ENCODE peak calls at places on chromosomes 4 and X, in five cellular contexts. H is body of pancreas, L is fibroblast of lung, Y is epithelial cell of esophagus, R is upper lobe of right lung. B is an unnamed sample.
A peak's percentile ranks its signal among the peaks of the same experiment; 100 is the strongest.

GRCh38 chr4:169439244-169439643 is 168.5 kb upstream of the SH3RF1 start:
- DNase-seq in L (peak; percentile 25), Y (no peak), R (no peak), H (no peak), B (peak; percentile 52)

GRCh38 chr4:6472387-6473263 is at the start of gene PPP2R2C:
- DNase-seq in L (no peak), R (peak; percentile 34), Y (no peak), H (no peak), B (no peak)

GRCh38 chrX:8728932-8729331 is 3.0 kb downstream of the ANOS1 start:
- DNase-seq in Y (no peak), H (no peak), R (peak; percentile 66), L (no peak), B (no peak)

GRCh38 chr4:164768516-164768915 is 14.6 kb downstream of the SMIM31 start:
- DNase-seq in L (no peak), R (no peak), Y (peak; percentile 2), H (no peak), B (peak; percentile 2)

GRCh38 chr4:83858121-83858520 is 322.2 kb downstream of the GPAT3 start:
- DNase-seq in H (no peak), Y (no peak), L (no peak), R (no peak), B (no peak)

GRCh38 chrX:39453847-39454645 is 643.7 kb downstream of the BCOR start:
- DNase-seq in H (no peak), R (no peak), Y (no peak), L (no peak), B (no peak)

GRCh38 chrX:48715066-48715465 is 18.5 kb downstream of the SUV39H1 start:
- DNase-seq in R (no peak), Y (peak; percentile 25), L (peak; percentile 25), H (no peak), B (peak; percentile 57)

GRCh38 chr4:95165926-95166524 is 382.7 kb downstream of the UNC5C start:
- DNase-seq in Y (peak; percentile 78), H (peak; percentile 18), R (no peak), L (peak; percentile 68), B (peak; percentile 75)

GRCh38 chrX:111348363-111348927 is 63.5 kb downstream of the DCX start:
- DNase-seq in R (no peak), L (no peak), H (no peak), Y (no peak), B (no peak)

GRCh38 chr4:83585982-83586508 is 50.1 kb downstream of the GPAT3 start:
- DNase-seq in H (no peak), Y (no peak), R (no peak), L (no peak), B (no peak)

GRCh38 chr4:137307806-137308205 is 224.5 kb downstream of the PCDH18 start:
- DNase-seq in Y (peak; percentile 1), L (peak; percentile 84), R (no peak), H (no peak), B (peak; percentile 58)

GRCh38 chr4:88744609-88745008 is 47.0 kb upstream of the NAP1L5 start:
- DNase-seq in Y (no peak), L (no peak), H (no peak), R (no peak), B (no peak)

GRCh38 chr4:17030543-17030942 is 132.1 kb upstream of the LDB2 start:
- DNase-seq in R (no peak), H (no peak), Y (peak; percentile 92), L (peak; percentile 97), B (peak; percentile 74)

GRCh38 chr4:86296865-86297264 is 63.0 kb downstream of the MAPK10 start:
- DNase-seq in H (no peak), Y (no peak), L (no peak), R (no peak), B (no peak)

GRCh38 chr4:48369771-48370170 is 28.4 kb downstream of the SLAIN2 start:
- DNase-seq in H (no peak), L (no peak), Y (no peak), R (no peak), B (no peak)

GRCh38 chr4:42306221-42307109 is 90.8 kb upstream of the SHISA3 start:
- DNase-seq in L (no peak), H (no peak), Y (no peak), R (no peak), B (no peak)

GRCh38 chr4:169267070-169267469 is 3.7 kb downstream of the SH3RF1 start:
- DNase-seq in R (no peak), Y (no peak), H (no peak), L (no peak), B (no peak)

GRCh38 chr4:101682946-101683345 is 107.6 kb upstream of the BANK1 start:
- DNase-seq in Y (no peak), R (no peak), L (no peak), H (no peak), B (no peak)

GRCh38 chrX:136395271-136395670 is 92.5 kb upstream of the BRS3 start:
- DNase-seq in L (no peak), R (no peak), Y (peak; percentile 76), H (no peak), B (peak; percentile 6)

GRCh38 chrX:468979-469378 is 82.3 kb upstream of the PPP2R3B start:
- DNase-seq in Y (no peak), R (no peak), H (no peak), L (no peak), B (no peak)

GRCh38 chrX:153871946-153872878 is 13.8 kb downstream of the L1CAM start:
- DNase-seq in Y (no peak), L (no peak), H (no peak), R (no peak), B (no peak)

GRCh38 chr4:7590205-7590604 is 155.5 kb upstream of the PSAPL1 start:
- DNase-seq in Y (no peak), R (no peak), L (peak; percentile 61), H (no peak), B (no peak)

GRCh38 chr4:118290951-118291350 is 61.9 kb downstream of the PRSS12 start:
- DNase-seq in H (no peak), R (no peak), Y (no peak), L (peak; percentile 25), B (no peak)

GRCh38 chrX:115134366-115134765 is 54.8 kb upstream of the RBMXL3 start:
- DNase-seq in L (no peak), Y (no peak), R (no peak), H (no peak), B (no peak)

GRCh38 chr4:110654254-110654635 is 31.4 kb upstream of the PITX2 start:
- DNase-seq in L (peak; percentile 51), H (no peak), R (no peak), Y (no peak), B (peak; percentile 54)

GRCh38 chr4:89434364-89434988 is 126.9 kb upstream of the GPRIN3 start:
- DNase-seq in L (peak; percentile 30), H (no peak), R (no peak), Y (peak; percentile 56), B (peak; percentile 41)

GRCh38 chr4:150986085-150986484 is 29.0 kb downstream of the LRBA start:
- DNase-seq in L (no peak), H (no peak), R (no peak), Y (no peak), B (no peak)

GRCh38 chr4:165027762-165028402 is 3.9 kb upstream of the TRIM60 start:
- DNase-seq in Y (no peak), L (no peak), H (no peak), R (no peak), B (peak; percentile 31)

GRCh38 chr4:185004562-185005208 is 13.6 kb upstream of the HELT start:
- DNase-seq in L (no peak), R (peak; percentile 74), H (peak; percentile 21), Y (no peak), B (no peak)

GRCh38 chr4:185002784-185003183 is 15.5 kb upstream of the HELT start:
- DNase-seq in Y (no peak), L (no peak), R (no peak), H (no peak), B (no peak)

GRCh38 chr4:185003596-185004351 is 14.5 kb upstream of the HELT start:
- DNase-seq in R (no peak), L (no peak), H (no peak), Y (no peak), B (no peak)

GRCh38 chr4:185005209-185005819 is 13.0 kb upstream of the HELT start:
- DNase-seq in Y (peak; percentile 79), L (peak; percentile 53), H (peak; percentile 87), R (peak; percentile 90), B (peak; percentile 68)
- H3K4me3 ChIP-seq in Y (peak overlapping the region; percentile 25), L (no peak overlapping the region), H (no peak overlapping the region), R (peak overlapping the region; percentile 22), B (no peak overlapping the region)

DNA sequence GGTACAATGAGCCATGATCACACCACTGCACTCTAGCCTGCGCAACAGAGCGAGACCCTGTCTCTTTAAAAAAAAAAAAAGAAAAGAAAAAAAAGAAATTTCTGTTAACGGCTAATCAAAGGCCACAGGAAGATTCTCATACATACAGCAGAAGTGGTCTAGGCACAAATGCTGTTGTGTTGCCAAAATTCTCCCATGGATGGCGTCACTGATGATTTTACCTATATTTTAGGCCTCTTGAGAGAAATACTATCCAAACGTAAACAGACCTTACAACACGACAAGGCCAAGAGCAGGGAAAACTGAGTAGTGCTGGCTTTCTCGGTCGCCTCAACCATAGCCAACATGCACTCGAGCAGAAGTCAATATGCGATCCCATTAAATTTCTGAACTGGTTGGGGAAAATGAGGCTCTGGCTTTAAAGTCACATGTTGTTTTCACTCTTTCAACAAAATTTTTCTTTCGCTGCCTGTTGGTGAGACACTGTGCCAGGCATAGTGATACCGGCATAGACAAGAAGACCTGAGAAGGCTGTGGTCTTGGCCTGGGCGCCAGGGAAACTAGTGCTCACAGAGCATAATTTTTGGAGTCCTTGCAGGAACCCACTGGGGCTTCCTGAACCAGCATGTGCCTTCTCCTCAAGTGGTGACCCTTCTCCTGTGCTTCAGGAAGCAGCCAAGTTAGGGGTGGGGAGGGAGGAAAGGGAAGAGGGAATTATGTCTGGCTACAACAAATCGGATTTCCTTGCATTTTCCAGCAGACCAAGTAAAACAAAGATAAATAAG is 20.6 kb downstream of the SH3KBP1 start:
- DNase-seq in H (no peak), L (no peak), R (no peak), Y (no peak), B (no peak)
- H3K4me3 ChIP-seq in H (no peak overlapping the region), L (no peak overlapping the region), R (no peak overlapping the region), Y (no peak overlapping the region), B (no peak overlapping the region)

GRCh38 chr4:40897557-40898203 is 147.9 kb downstream of the NSUN7 start:
- DNase-seq in L (peak; percentile 48), Y (peak; percentile 68), R (peak; percentile 85), H (peak; percentile 77), B (peak; percentile 58)
- H3K4me3 ChIP-seq in L (no peak overlapping the region), Y (no peak overlapping the region), R (no peak overlapping the region), H (no peak overlapping the region), B (no peak overlapping the region)

DNA sequence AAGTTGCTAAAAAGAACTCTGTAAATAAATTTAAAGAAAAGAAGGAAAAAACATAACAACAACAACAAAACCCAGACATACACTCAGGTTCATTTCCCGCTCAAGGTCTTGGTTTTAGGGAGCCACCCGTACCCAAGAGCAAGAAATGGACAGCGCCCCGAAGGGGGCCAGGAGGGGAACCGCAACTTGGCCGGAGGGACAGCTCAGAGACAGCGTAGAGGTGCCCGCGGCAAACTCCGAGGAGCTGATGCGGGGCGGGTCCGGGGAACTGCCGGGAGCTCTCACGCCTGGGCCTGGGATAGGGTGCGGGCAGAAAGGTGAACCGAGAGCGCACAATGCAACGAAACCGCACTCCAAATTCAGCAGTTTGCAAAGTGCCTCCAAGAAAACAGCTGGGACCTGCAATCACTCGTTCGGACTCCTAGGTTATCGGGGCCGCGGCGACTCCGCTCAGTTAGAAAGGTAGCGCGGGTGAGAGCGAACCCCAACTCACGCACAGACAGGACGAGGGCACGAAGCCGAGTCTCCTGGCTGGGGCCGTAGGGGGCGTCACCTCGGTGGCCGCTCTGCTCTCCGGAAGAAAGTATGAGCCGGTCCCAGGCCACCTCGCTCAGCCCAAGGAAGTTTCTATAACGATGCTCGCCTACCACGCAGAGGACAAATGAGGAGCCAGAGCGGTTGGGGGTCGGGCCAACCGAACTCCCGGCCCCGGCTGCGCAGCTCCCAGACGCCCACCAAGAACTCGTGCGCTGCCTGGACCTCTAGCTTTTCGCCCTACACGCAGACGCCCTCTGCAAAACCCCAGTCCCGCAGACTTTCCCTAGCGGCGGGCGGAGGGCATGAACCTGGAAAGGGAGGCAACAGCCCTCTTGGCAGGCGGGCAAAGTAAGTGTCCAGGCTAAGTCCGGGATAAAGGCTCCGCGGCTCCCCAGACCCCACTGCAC is 1.4 kb downstream of the NDNF start:
- DNase-seq in Y (peak; percentile 31), H (peak; percentile 48), L (peak; percentile 39), R (peak; percentile 82), B (peak; percentile 6)
- H3K4me3 ChIP-seq in Y (peak overlapping the region; percentile 5), H (peak overlapping the region; percentile 32), L (peak overlapping the region; percentile 69), R (peak overlapping the region; percentile 70), B (peak overlapping the region; percentile 44)

B was measured in fibroblast of villous mesenchyme.